ENCODE peak calls at places on chromosomes 7 and 10, in four cellular contexts. Z, W, U and N are unnamed samples. For H3K4me1, the result is how much of the 10 kb centered on the place peaks cover.

GRCh38 chr10:110163841-110164240 is 43.6 kb upstream of the MXI1 start:
- DNase-seq in Z (no peak), W (no peak), U (no peak), N (no peak)

GRCh38 chr7:112199035-112199655 is 7.1 kb downstream of the DOCK4 start:
- DNase-seq in Z (no peak), W (peak), U (no peak), N (no peak)

GRCh38 chr7:22728416-22729029 is 1.5 kb downstream of the IL6 start:
- DNase-seq in Z (peak), W (peak), U (no peak), N (no peak)

GRCh38 chr10:137031-137430 is 1.8 kb downstream of the ZMYND11 start:
- DNase-seq in Z (peak), W (peak), U (no peak), N (no peak)

GRCh38 chr7:134450296-134451000 is 8.5 kb downstream of the AKR1B1 start:
- DNase-seq in Z (no peak), W (peak), U (no peak), N (no peak)

GRCh38 chr7:139451638-139452037 is 31.8 kb downstream of the KLRG2 start:
- DNase-seq in Z (peak), W (peak), U (no peak), N (no peak)

GRCh38 chr7:35379481-35379880 is 125.6 kb upstream of the TBX20 start:
- DNase-seq in Z (no peak), W (no peak), U (no peak), N (no peak)

GRCh38 chr10:62043493-62043938 is 142.0 kb downstream of the ARID5B start:
- DNase-seq in Z (peak), W (peak), U (no peak), N (no peak)

GRCh38 chr7:152597514-152597913 is 78.4 kb downstream of the XRCC2 start:
- DNase-seq in Z (no peak), W (no peak), U (no peak), N (no peak)

GRCh38 chr7:99733448-99733847 is 1.5 kb downstream of the CYP3A7 start:
- DNase-seq in Z (no peak), W (no peak), U (no peak), N (no peak)

GRCh38 chr10:103915794-103916193 is 2.2 kb downstream of the STN1 start:
- DNase-seq in Z (peak), W (peak), U (no peak), N (no peak)

GRCh38 chr10:103916254-103916653 is 1.7 kb downstream of the STN1 start:
- DNase-seq in Z (no peak), W (peak), U (no peak), N (no peak)

GRCh38 chr10:103918053-103918846 is at the start of gene STN1:
- DNase-seq in Z (peak), W (peak), U (peak), N (peak)

GRCh38 chr10:103916901-103917300 is 1.1 kb downstream of the STN1 start:
- DNase-seq in Z (no peak), W (no peak), U (no peak), N (no peak)

DNA sequence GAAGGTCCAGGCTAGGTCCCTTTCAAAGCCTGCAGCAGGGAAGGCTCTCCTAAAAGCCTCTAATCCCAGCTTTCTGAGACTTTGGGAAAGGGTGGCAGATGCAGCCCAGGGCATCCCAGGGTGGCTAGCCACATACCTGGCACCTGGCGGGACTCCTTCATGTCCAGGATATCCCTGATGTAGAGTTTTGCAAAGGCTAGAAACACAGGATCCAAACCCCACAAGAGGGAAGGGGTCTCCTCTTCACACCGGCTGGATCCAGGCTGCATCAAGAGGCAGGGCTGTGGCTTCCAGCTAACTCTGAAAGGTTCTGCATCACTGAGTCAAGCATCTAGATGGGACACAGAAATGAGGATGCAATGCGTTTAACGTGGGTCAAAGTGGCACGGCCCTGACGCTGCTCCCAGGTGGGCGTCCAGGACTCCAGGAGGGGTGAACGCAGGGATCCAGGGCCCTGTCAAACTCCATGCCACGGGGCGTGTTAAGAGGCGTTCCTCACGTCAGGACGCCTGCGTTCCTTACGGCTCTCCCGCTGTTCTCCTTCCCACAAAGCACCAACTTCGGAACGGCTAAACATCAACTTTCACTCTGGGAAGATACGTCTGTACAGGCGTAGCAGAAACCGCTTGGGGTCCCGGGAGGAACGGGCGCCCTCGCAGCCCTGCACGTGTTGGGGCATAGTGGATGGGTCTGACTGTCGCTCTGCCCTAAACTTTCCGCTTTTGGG is 495 bp downstream of the STN1 start:
- DNase-seq in Z (peak), W (no peak), U (peak), N (no peak)
- H3K4me1 ChIP-seq in Z (under half), W (under half), U (under half), N (under half)

GRCh38 chr10:49023071-49023470 is 83.4 kb upstream of the LRRC18 start:
- DNase-seq in Z (no peak), W (no peak), U (no peak), N (no peak)
- H3K27ac ChIP-seq in Z (no peak), W (no peak), U (no peak), N (peak)

DNA sequence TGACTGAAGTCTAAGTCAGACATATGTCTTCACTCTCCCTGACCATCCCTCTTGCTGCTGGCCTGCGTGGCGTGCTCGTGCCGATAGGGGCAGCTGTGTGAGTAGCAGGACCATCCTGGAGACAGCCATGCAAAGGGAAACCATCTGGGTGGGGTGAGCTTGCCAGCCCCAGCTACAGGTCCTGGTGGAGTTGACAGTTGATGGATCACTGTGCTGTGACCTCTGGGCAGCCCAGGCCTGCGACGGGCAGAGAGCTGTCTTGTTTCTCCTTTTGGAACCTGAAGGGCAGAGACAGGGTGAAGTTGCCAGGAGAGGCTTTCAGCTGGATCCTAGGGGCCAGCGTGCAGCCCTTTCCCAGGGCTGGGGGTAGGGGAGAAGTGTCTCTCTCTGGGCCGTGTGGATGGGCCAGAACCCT is 44.7 kb downstream of the GRK5 start:
- DNase-seq in Z (peak), W (peak), U (no peak), N (no peak)
- TF ChIP-seq CTCF in Z (peak), W (peak), U (no peak), N (peak)

GRCh38 chr7:18053177-18053928 is 25.7 kb upstream of the PRPS1L1 start:
- DNase-seq in Z (no peak), W (no peak), U (no peak), N (no peak)
- H3K4me1 ChIP-seq in Z (under half), W (under half), U (under half), N (under half)

GRCh38 chr7:77910124-77910523 is 111.6 kb downstream of the PHTF2 start:
- DNase-seq in Z (no peak), W (no peak), U (no peak), N (no peak)
- H3K27ac ChIP-seq in Z (no peak), W (no peak), U (no peak), N (no peak)